ENCODE peak calls at places on chromosome 4, in nine cellular contexts. N is GM12864, E is activated T-cell treated with anti-CD3 and anti-CD28 coated beads for 1 hour, L is NCI-H2081, A is GM04503, D is dermis microvascular lymphatic vessel endothelial cell, U is GM12865, Q is ureter, W is right cardiac atrium. P is an unnamed sample.

GRCh38 chr4:112060212-112060611 is 85.0 kb upstream of the FAM241A start:
- DNase-seq in N (no peak), E (no peak), L (peak), A (no peak), D (no peak), U (peak), Q (no peak), W (no peak), P (peak)

GRCh38 chr4:156805696-156806095 is 165.9 kb downstream of the PDGFC start:
- DNase-seq in N (no peak), E (no peak), L (no peak), A (no peak), D (no peak), U (no peak), Q (no peak), W (no peak), P (no peak)

GRCh38 chr4:151324449-151325319 is 721 bp downstream of the SH3D19 start:
- DNase-seq in N (no peak), E (no peak), L (peak), A (no peak), D (peak), U (no peak), Q (peak), W (peak), P (peak)

GRCh38 chr4:114599231-114600065 is 841 bp downstream of the UGT8 start:
- DNase-seq in N (no peak), E (no peak), L (peak), A (no peak), D (no peak), U (peak), Q (no peak), W (no peak), P (peak)

GRCh38 chr4:121927948-121928347 is 23.9 kb downstream of the TRPC3 start:
- DNase-seq in N (no peak), E (no peak), L (no peak), A (no peak), D (no peak), U (no peak), Q (no peak), W (no peak), P (no peak)

GRCh38 chr4:31530555-31530954 is 810.4 kb downstream of the PCDH7 start:
- DNase-seq in N (no peak), E (no peak), L (no peak), A (no peak), D (no peak), U (no peak), Q (no peak), W (no peak), P (no peak)

GRCh38 chr4:183571350-183572076 is 66.7 kb downstream of the ING2 start:
- DNase-seq in N (no peak), E (no peak), L (no peak), A (no peak), D (no peak), U (peak), Q (peak), W (no peak), P (no peak)

GRCh38 chr4:41880022-41880837 is 55.0 kb upstream of the TMEM33 start:
- DNase-seq in N (no peak), E (no peak), L (no peak), A (no peak), D (no peak), U (no peak), Q (no peak), W (no peak), P (no peak)

GRCh38 chr4:77652237-77652897 is 46.7 kb downstream of the CXCL13 start:
- DNase-seq in N (no peak), E (no peak), L (no peak), A (no peak), D (no peak), U (no peak), Q (no peak), W (no peak), P (no peak)

GRCh38 chr4:88900432-88900831 is 156.6 kb downstream of the FAM13A start:
- DNase-seq in N (no peak), E (no peak), L (no peak), A (peak), D (no peak), U (no peak), Q (no peak), W (no peak), P (peak)

GRCh38 chr4:176377705-176378302 is 58.0 kb downstream of the SPCS3 start:
- DNase-seq in N (no peak), E (no peak), L (peak), A (no peak), D (peak), U (peak), Q (no peak), W (no peak), P (peak)

GRCh38 chr4:56215901-56216300 is 171.4 kb downstream of the AASDH start:
- DNase-seq in N (no peak), E (no peak), L (no peak), A (no peak), D (no peak), U (no peak), Q (no peak), W (peak), P (peak)

GRCh38 chr4:167419468-167420133 is 185.3 kb upstream of the SPOCK3 start:
- DNase-seq in N (no peak), E (no peak), L (no peak), A (no peak), D (no peak), U (no peak), Q (no peak), W (no peak), P (no peak)

GRCh38 chr4:126018274-126018673 is 703.5 kb downstream of the FAT4 start:
- DNase-seq in N (no peak), E (no peak), L (no peak), A (no peak), D (no peak), U (no peak), Q (no peak), W (no peak), P (no peak)

GRCh38 chr4:76074468-76074867 is at the start of gene ART3:
- DNase-seq in N (no peak), E (no peak), L (no peak), A (peak), D (no peak), U (no peak), Q (no peak), W (no peak), P (no peak)

GRCh38 chr4:78185117-78185516 is 128.0 kb downstream of the FRAS1 start:
- DNase-seq in N (no peak), E (no peak), L (no peak), A (no peak), D (no peak), U (no peak), Q (no peak), W (no peak), P (no peak)

GRCh38 chr4:121822796-121823504 is 733 bp downstream of the CCNA2 start:
- DNase-seq in N (no peak), E (no peak), L (peak), A (no peak), D (peak), U (peak), Q (no peak), W (no peak), P (peak)

GRCh38 chr4:77773101-77773500 is 46.1 kb downstream of the CNOT6L start:
- DNase-seq in N (no peak), E (no peak), L (no peak), A (peak), D (no peak), U (no peak), Q (no peak), W (no peak), P (no peak)

GRCh38 chr4:3168029-3168428 is 80.9 kb upstream of the MSANTD1 start:
- DNase-seq in N (no peak), E (no peak), L (no peak), A (no peak), D (no peak), U (no peak), Q (no peak), W (no peak), P (no peak)

GRCh38 chr4:184792950-184793555 is 32.7 kb downstream of the ACSL1 start:
- DNase-seq in N (no peak), E (peak), L (no peak), A (peak), D (no peak), U (no peak), Q (no peak), W (no peak), P (peak)

GRCh38 chr4:53956454-53956853 is 108.0 kb downstream of the CHIC2 start:
- DNase-seq in N (no peak), E (no peak), L (no peak), A (no peak), D (peak), U (no peak), Q (no peak), W (no peak), P (no peak)

P was measured in ACHN.